ENCODE peak calls at places on chromosomes 7 and 10, in four cellular contexts. R is MCF 10A, B is caudate nucleus, E is lung. K is an unnamed sample.

GRCh38 chr7:30308392-30308791 is 24.0 kb downstream of the ZNRF2 start:
- DNase-seq in R (peak), B (no peak), E (no peak), K (no peak)

GRCh38 chr10:124173298-124173900 is 80.0 kb upstream of the CHST15 start:
- DNase-seq in R (no peak), B (no peak), E (no peak), K (no peak)

GRCh38 chr10:26550774-26551526 is 112.8 kb downstream of the APBB1IP start:
- DNase-seq in B (no peak), R (peak), E (no peak), K (peak)

GRCh38 chr7:128056901-128057300 is 25.7 kb upstream of the LRRC4 start:
- DNase-seq in E (no peak), R (peak), B (no peak), K (no peak)

GRCh38 chr7:133481676-133482075 is 228.8 kb downstream of the EXOC4 start:
- DNase-seq in B (no peak), R (peak), E (no peak), K (no peak)

GRCh38 chr7:144908943-144909556 is 73.2 kb upstream of the TPK1 start:
- DNase-seq in E (no peak), R (no peak), B (no peak), K (no peak)

GRCh38 chr10:33109788-33110469 is 151.9 kb upstream of the ITGB1 start:
- DNase-seq in B (no peak), E (no peak), R (no peak), K (no peak)

GRCh38 chr7:108637049-108637621 is 67.5 kb downstream of the DNAJB9 start:
- DNase-seq in E (peak), B (no peak), R (no peak), K (no peak)

GRCh38 chr7:4675771-4676373 is 6.2 kb upstream of the FOXK1 start:
- DNase-seq in R (no peak), E (no peak), B (no peak), K (no peak)

GRCh38 chr10:132102071-132102716 is 36.4 kb downstream of the JAKMIP3 start:
- DNase-seq in R (no peak), B (no peak), E (no peak), K (no peak)

GRCh38 chr10:116084166-116084565 is 188.8 kb downstream of the GFRA1 start:
- DNase-seq in E (no peak), B (no peak), R (no peak), K (no peak)

GRCh38 chr7:157701395-157701794 is 364.6 kb downstream of the DNAJB6 start:
- DNase-seq in B (no peak), R (no peak), E (no peak), K (no peak)

GRCh38 chr10:28492093-28492492 is 40.8 kb upstream of the WAC start:
- DNase-seq in E (no peak), B (no peak), R (no peak), K (no peak)

GRCh38 chr10:75858357-75858756 is 426.9 kb downstream of the LRMDA start:
- DNase-seq in E (no peak), B (no peak), R (no peak), K (no peak)

GRCh38 chr7:134527979-134528371 is 608 bp downstream of the AKR1B10 start:
- DNase-seq in R (peak), B (no peak), E (no peak), K (no peak)

GRCh38 chr7:34748244-34749039 is 90.4 kb downstream of the NPSR1 start:
- DNase-seq in R (peak), B (no peak), E (peak), K (peak)

GRCh38 chr7:16668049-16668858 is 22.3 kb downstream of the BZW2 start:
- DNase-seq in E (peak), B (no peak), R (peak), K (peak)

GRCh38 chr10:6716521-6716920 is 136.4 kb upstream of the PRKCQ start:
- DNase-seq in R (no peak), E (no peak), B (no peak), K (no peak)

GRCh38 chr10:45371555-45371954 is 2.5 kb upstream of the ALOX5 start:
- DNase-seq in E (no peak), R (no peak), B (no peak), K (no peak)

GRCh38 chr7:120033114-120033513 is 239.9 kb upstream of the KCND2 start:
- DNase-seq in E (no peak), B (no peak), R (no peak), K (no peak)

GRCh38 chr7:24881622-24882021 is 98.4 kb downstream of the OSBPL3 start:
- DNase-seq in E (no peak), R (peak), B (no peak), K (no peak)

GRCh38 chr7:158275711-158276413 is 311.8 kb downstream of the PTPRN2 start:
- DNase-seq in R (no peak), E (no peak), B (no peak), K (no peak)

GRCh38 chr10:32065871-32066270 is 9.6 kb upstream of the KIF5B start:
- DNase-seq in R (peak), B (no peak), E (no peak), K (no peak)

GRCh38 chr10:21144047-21144446 is 246.9 kb upstream of the NEBL start:
- DNase-seq in E (no peak), R (peak), B (no peak), K (no peak)

GRCh38 chr10:32141018-32141807 is 85.0 kb upstream of the KIF5B start:
- DNase-seq in B (no peak), E (no peak), R (no peak), K (no peak)

GRCh38 chr10:22477365-22478287 is 132.3 kb downstream of the SPAG6 start:
- DNase-seq in E (no peak), R (no peak), B (no peak), K (no peak)

GRCh38 chr10:125662616-125663015 is 20.3 kb downstream of the TEX36 start:
- DNase-seq in R (peak), E (no peak), B (no peak), K (no peak)

GRCh38 chr10:10872035-10872673 is 145.5 kb upstream of the CELF2 start:
- DNase-seq in B (no peak), R (no peak), E (no peak), K (no peak)

GRCh38 chr7:150860291-150860977 is 8.1 kb downstream of the AOC1 start:
- DNase-seq in R (no peak), B (no peak), E (peak), K (no peak)